ENCODE peak calls at places on chromosomes 11 and 22, in eight cellular contexts. N is cardiac fibroblast; W is NCI-H1092; J is cardiac muscle cell; V is activated CD4-positive, CD25-positive, alpha-beta regulatory T cell; E is NCI-H1436; K is B cell; S is EL. U is an unnamed sample.

GRCh38 chr11:130180491-130180890 is 20.9 kb downstream of the ST14 start:
- DNase-seq in N (peak), W (no peak), J (no peak), V (no peak), E (no peak), K (no peak), S (no peak), U (no peak)

GRCh38 chr11:27440090-27440489 is 32.5 kb downstream of the LGR4 start:
- DNase-seq in N (no peak), W (no peak), J (no peak), V (no peak), E (no peak), K (no peak), S (no peak), U (no peak)

GRCh38 chr11:1139441-1140066 is 18.2 kb upstream of the MUC5AC start:
- DNase-seq in N (peak), W (no peak), J (peak), V (no peak), E (no peak), K (no peak), S (peak), U (no peak)

GRCh38 chr11:123799438-123799837 is 6.7 kb downstream of the OR6M1 start:
- DNase-seq in N (no peak), W (no peak), J (no peak), V (no peak), E (no peak), K (no peak), S (no peak), U (peak)

GRCh38 chr22:18954941-18955571 is 19.0 kb upstream of the PRODH start:
- DNase-seq in N (no peak), W (no peak), J (no peak), V (no peak), E (no peak), K (no peak), S (no peak), U (no peak)

GRCh38 chr11:115333106-115333505 is 171.1 kb downstream of the CADM1 start:
- DNase-seq in N (peak), W (no peak), J (no peak), V (no peak), E (no peak), K (no peak), S (peak), U (no peak)

GRCh38 chr22:22168190-22168940 is 76.2 kb upstream of the VPREB1 start:
- DNase-seq in N (peak), W (peak), J (peak), V (no peak), E (peak), K (peak), S (peak), U (peak)

GRCh38 chr11:69010964-69011623 is 2.0 kb downstream of the MRGPRF start:
- DNase-seq in N (peak), W (no peak), J (peak), V (no peak), E (no peak), K (no peak), S (peak), U (peak)

GRCh38 chr22:23063539-23064380 is 6.6 kb upstream of the GNAZ start:
- DNase-seq in N (no peak), W (no peak), J (no peak), V (no peak), E (no peak), K (no peak), S (no peak), U (no peak)

GRCh38 chr22:50544746-50545253 is 899 bp upstream of the KLHDC7B start:
- DNase-seq in N (no peak), W (no peak), J (no peak), V (no peak), E (no peak), K (peak), S (no peak), U (no peak)

GRCh38 chr11:39461065-39461464 is 1998.4 kb downstream of the LRRC4C start:
- DNase-seq in N (no peak), W (no peak), J (no peak), V (no peak), E (no peak), K (no peak), S (no peak), U (no peak)

GRCh38 chr22:29310065-29310862 is 3.8 kb downstream of the GAS2L1 start:
- DNase-seq in N (no peak), W (no peak), J (no peak), V (no peak), E (no peak), K (no peak), S (no peak), U (no peak)

GRCh38 chr11:61974766-61975631 is 7.6 kb upstream of the FTH1 start:
- DNase-seq in N (peak), W (peak), J (peak), V (no peak), E (no peak), K (no peak), S (no peak), U (no peak)

GRCh38 chr11:15942126-15942525 is 414.2 kb downstream of the SOX6 start:
- DNase-seq in N (no peak), W (no peak), J (no peak), V (no peak), E (no peak), K (no peak), S (no peak), U (no peak)

GRCh38 chr11:19435306-19435989 is 194.7 kb upstream of the E2F8 start:
- DNase-seq in N (peak), W (no peak), J (no peak), V (no peak), E (no peak), K (no peak), S (no peak), U (no peak)

GRCh38 chr11:62611705-62612365 is 740 bp downstream of the EML3 start:
- DNase-seq in N (peak), W (peak), J (peak), V (no peak), E (no peak), K (peak), S (peak), U (peak)

GRCh38 chr11:44133335-44133946 is 38.0 kb downstream of the EXT2 start:
- DNase-seq in N (peak), W (no peak), J (peak), V (no peak), E (no peak), K (no peak), S (peak), U (peak)

GRCh38 chr22:41582694-41583093 is 6.9 kb downstream of the PMM1 start:
- DNase-seq in N (no peak), W (no peak), J (no peak), V (no peak), E (no peak), K (no peak), S (no peak), U (no peak)

GRCh38 chr11:69640995-69641581 is at the start of gene CCND1:
- DNase-seq in N (peak), W (peak), J (peak), V (no peak), E (no peak), K (peak), S (peak), U (peak)

GRCh38 chr11:1401656-1402221 is 12.0 kb downstream of the BRSK2 start:
- DNase-seq in N (peak), W (peak), J (peak), V (no peak), E (no peak), K (peak), S (peak), U (no peak)

GRCh38 chr11:130068986-130069683 is 559 bp upstream of the APLP2 start:
- DNase-seq in N (peak), W (peak), J (peak), V (peak), E (peak), K (no peak), S (peak), U (peak)

GRCh38 chr11:86152006-86152862 is 83.3 kb upstream of the PICALM start:
- DNase-seq in N (peak), W (no peak), J (peak), V (no peak), E (no peak), K (no peak), S (peak), U (no peak)

GRCh38 chr22:30208631-30209603 is 37.6 kb downstream of the LIF start:
- DNase-seq in N (peak), W (no peak), J (peak), V (no peak), E (no peak), K (no peak), S (peak), U (peak)

GRCh38 chr11:78946945-78947914 is 372.6 kb upstream of the NARS2 start:
- DNase-seq in N (no peak), W (no peak), J (no peak), V (no peak), E (no peak), K (no peak), S (no peak), U (no peak)

GRCh38 chr11:122113836-122114235 is 2.2 kb downstream of the BLID start:
- DNase-seq in N (no peak), W (no peak), J (peak), V (no peak), E (no peak), K (no peak), S (no peak), U (no peak)

GRCh38 chr11:64059339-64060176 is 23.8 kb downstream of the FLRT1 start:
- DNase-seq in N (no peak), W (no peak), J (no peak), V (no peak), E (no peak), K (no peak), S (no peak), U (no peak)

GRCh38 chr11:35619754-35620640 is 1.7 kb downstream of the FJX1 start:
- DNase-seq in N (peak), W (peak), J (peak), V (no peak), E (peak), K (peak), S (peak), U (peak)

GRCh38 chr11:9566561-9567063 is 6.9 kb upstream of the WEE1 start:
- DNase-seq in N (peak), W (no peak), J (peak), V (no peak), E (no peak), K (no peak), S (no peak), U (no peak)

GRCh38 chr22:47337161-47337621 is 574.7 kb downstream of the TBC1D22A start:
- DNase-seq in N (peak), W (no peak), J (peak), V (no peak), E (no peak), K (no peak), S (peak), U (no peak)

U was measured in SK-N-DZ.